ENCODE peak calls at places on chromosomes 1 and 21, in six cellular contexts. One of them, this sample, is unnamed. For H3K4me1, the result is how much of the 10 kb centered on the place peaks cover.

GRCh38 chr1:214401666-214402065 is 120.7 kb downstream of the SMYD2 start:
- DNase-seq in iPS DF 6.9: no peak
- DNase-seq in lung: no peak
- DNase-seq in body of pancreas: no peak
- DNase-seq in heart right ventricle: no peak
- DNase-seq in left lung: no peak
- DNase-seq in this sample: no peak

GRCh38 chr1:114154146-114154962 is 685 bp upstream of the SYT6 start:
- DNase-seq in iPS DF 6.9: no peak
- DNase-seq in lung: no peak
- DNase-seq in body of pancreas: no peak
- DNase-seq in left lung: no peak
- DNase-seq in heart right ventricle: no peak
- DNase-seq in this sample: peak

GRCh38 chr1:160680399-160680798 is 31.2 kb downstream of the CD48 start:
- DNase-seq in iPS DF 6.9: no peak
- DNase-seq in left lung: no peak
- DNase-seq in body of pancreas: no peak
- DNase-seq in heart right ventricle: no peak
- DNase-seq in lung: no peak
- DNase-seq in this sample: no peak

GRCh38 chr1:12368646-12369045 is 138.8 kb downstream of the VPS13D start:
- DNase-seq in left lung: no peak
- DNase-seq in heart right ventricle: no peak
- DNase-seq in body of pancreas: no peak
- DNase-seq in iPS DF 6.9: no peak
- DNase-seq in lung: no peak
- DNase-seq in this sample: no peak

GRCh38 chr1:216812966-216813365 is 89.7 kb upstream of the ESRRG start:
- DNase-seq in body of pancreas: no peak
- DNase-seq in lung: no peak
- DNase-seq in heart right ventricle: no peak
- DNase-seq in left lung: no peak
- DNase-seq in iPS DF 6.9: no peak
- DNase-seq in this sample: peak

GRCh38 chr1:234512376-234512965 is 33.5 kb upstream of the TARBP1 start:
- DNase-seq in body of pancreas: no peak
- DNase-seq in lung: no peak
- DNase-seq in iPS DF 6.9: no peak
- DNase-seq in heart right ventricle: no peak
- DNase-seq in left lung: peak
- DNase-seq in this sample: no peak

GRCh38 chr1:37305841-37306240 is 168.5 kb upstream of the ZC3H12A start:
- DNase-seq in iPS DF 6.9: no peak
- DNase-seq in heart right ventricle: no peak
- DNase-seq in lung: no peak
- DNase-seq in left lung: no peak
- DNase-seq in body of pancreas: no peak
- DNase-seq in this sample: no peak

GRCh38 chr1:205568469-205569361 is 63.1 kb downstream of the ELK4 start:
- DNase-seq in body of pancreas: no peak
- DNase-seq in lung: no peak
- DNase-seq in iPS DF 6.9: no peak
- DNase-seq in heart right ventricle: no peak
- DNase-seq in left lung: no peak
- DNase-seq in this sample: no peak

GRCh38 chr1:151988405-151988851 is 5.2 kb downstream of the S100A10 start:
- DNase-seq in left lung: no peak
- DNase-seq in heart right ventricle: no peak
- DNase-seq in iPS DF 6.9: no peak
- DNase-seq in body of pancreas: no peak
- DNase-seq in lung: no peak
- DNase-seq in this sample: no peak

GRCh38 chr1:153679337-153680119 is 1.0 kb downstream of the NPR1 start:
- DNase-seq in heart right ventricle: no peak
- DNase-seq in body of pancreas: no peak
- DNase-seq in iPS DF 6.9: no peak
- DNase-seq in left lung: no peak
- DNase-seq in lung: no peak
- DNase-seq in this sample: peak

GRCh38 chr1:25724201-25724600 is 75.8 kb upstream of the SELENON start:
- DNase-seq in iPS DF 6.9: no peak
- DNase-seq in left lung: peak
- DNase-seq in heart right ventricle: no peak
- DNase-seq in body of pancreas: no peak
- DNase-seq in lung: no peak
- DNase-seq in this sample: no peak

GRCh38 chr1:77227383-77227782 is 8.2 kb upstream of the PIGK start:
- DNase-seq in body of pancreas: no peak
- DNase-seq in iPS DF 6.9: no peak
- DNase-seq in lung: no peak
- DNase-seq in heart right ventricle: no peak
- DNase-seq in left lung: no peak
- DNase-seq in this sample: no peak

GRCh38 chr1:67144696-67145095 is 9.9 kb upstream of the C1orf141 start:
- DNase-seq in lung: no peak
- DNase-seq in left lung: no peak
- DNase-seq in iPS DF 6.9: no peak
- DNase-seq in heart right ventricle: no peak
- DNase-seq in body of pancreas: no peak
- DNase-seq in this sample: no peak

GRCh38 chr21:28872218-28872617 is 120.5 kb downstream of the LTN1 start:
- DNase-seq in heart right ventricle: no peak
- DNase-seq in body of pancreas: no peak
- DNase-seq in left lung: no peak
- DNase-seq in lung: no peak
- DNase-seq in iPS DF 6.9: no peak
- DNase-seq in this sample: no peak

GRCh38 chr1:48007044-48007443 is 9.9 kb upstream of the TRABD2B start:
- DNase-seq in lung: no peak
- DNase-seq in iPS DF 6.9: no peak
- DNase-seq in left lung: no peak
- DNase-seq in body of pancreas: no peak
- DNase-seq in heart right ventricle: no peak
- DNase-seq in this sample: peak

GRCh38 chr1:2493691-2494322 is 17.7 kb downstream of the PLCH2 start:
- DNase-seq in body of pancreas: no peak
- DNase-seq in heart right ventricle: no peak
- DNase-seq in iPS DF 6.9: no peak
- DNase-seq in lung: no peak
- DNase-seq in left lung: no peak
- DNase-seq in this sample: no peak

GRCh38 chr1:210367561-210367960 is 38.9 kb downstream of the HHAT start:
- DNase-seq in body of pancreas: no peak
- DNase-seq in heart right ventricle: no peak
- DNase-seq in iPS DF 6.9: no peak
- DNase-seq in left lung: no peak
- DNase-seq in lung: no peak
- DNase-seq in this sample: no peak

GRCh38 chr1:215132156-215132555 is 49.6 kb downstream of the KCNK2 start:
- DNase-seq in body of pancreas: no peak
- DNase-seq in lung: no peak
- DNase-seq in left lung: no peak
- DNase-seq in heart right ventricle: no peak
- DNase-seq in iPS DF 6.9: no peak
- DNase-seq in this sample: no peak

GRCh38 chr1:2455757-2456156 is 20.3 kb upstream of the PLCH2 start:
- DNase-seq in heart right ventricle: no peak
- DNase-seq in body of pancreas: no peak
- DNase-seq in left lung: no peak
- DNase-seq in lung: no peak
- DNase-seq in iPS DF 6.9: no peak
- DNase-seq in this sample: no peak

GRCh38 chr21:38343691-38344090 is 86.9 kb downstream of the KCNJ15 start:
- DNase-seq in heart right ventricle: no peak
- DNase-seq in iPS DF 6.9: no peak
- DNase-seq in lung: peak
- DNase-seq in left lung: peak
- DNase-seq in body of pancreas: peak
- DNase-seq in this sample: no peak

GRCh38 chr1:64867266-64867665 is 99.1 kb downstream of the JAK1 start:
- DNase-seq in heart right ventricle: no peak
- DNase-seq in body of pancreas: no peak
- DNase-seq in lung: no peak
- DNase-seq in left lung: no peak
- DNase-seq in iPS DF 6.9: no peak
- DNase-seq in this sample: no peak

GRCh38 chr1:29083318-29084195 is 40.1 kb downstream of the TMEM200B start:
- DNase-seq in heart right ventricle: no peak
- DNase-seq in lung: no peak
- DNase-seq in left lung: no peak
- DNase-seq in iPS DF 6.9: no peak
- DNase-seq in body of pancreas: no peak
- DNase-seq in this sample: peak

GRCh38 chr1:84884671-84885389 is 8.2 kb downstream of the LPAR3 start:
- DNase-seq in lung: no peak
- DNase-seq in left lung: no peak
- DNase-seq in iPS DF 6.9: no peak
- DNase-seq in heart right ventricle: no peak
- DNase-seq in body of pancreas: no peak
- DNase-seq in this sample: no peak

GRCh38 chr1:54001620-54002019 is 16.4 kb downstream of the LDLRAD1 start:
- DNase-seq in iPS DF 6.9: no peak
- DNase-seq in lung: no peak
- DNase-seq in heart right ventricle: no peak
- DNase-seq in left lung: no peak
- DNase-seq in body of pancreas: no peak
- DNase-seq in this sample: no peak

GRCh38 chr1:179251675-179252074 is 22.2 kb upstream of the ABL2 start:
- DNase-seq in body of pancreas: peak
- DNase-seq in left lung: no peak
- DNase-seq in lung: no peak
- DNase-seq in iPS DF 6.9: no peak
- DNase-seq in heart right ventricle: no peak
- DNase-seq in this sample: no peak

GRCh38 chr1:66266756-66267155 is 267.2 kb upstream of the SGIP1 start:
- DNase-seq in body of pancreas: no peak
- DNase-seq in left lung: no peak
- DNase-seq in heart right ventricle: no peak
- DNase-seq in lung: no peak
- DNase-seq in iPS DF 6.9: no peak
- DNase-seq in this sample: no peak

GRCh38 chr1:63330331-63330916 is 8.1 kb downstream of the FOXD3 start:
- DNase-seq in body of pancreas: no peak
- DNase-seq in iPS DF 6.9: no peak
- DNase-seq in lung: no peak
- DNase-seq in heart right ventricle: no peak
- DNase-seq in left lung: no peak
- DNase-seq in this sample: no peak

GRCh38 chr1:177969825-177970371 is at the start of gene SEC16B:
- DNase-seq in iPS DF 6.9: no peak
- DNase-seq in body of pancreas: peak
- DNase-seq in lung: no peak
- DNase-seq in left lung: no peak
- DNase-seq in heart right ventricle: no peak
- DNase-seq in this sample: no peak

GRCh38 chr1:207807395-207808321 is 55.8 kb downstream of the CD46 start:
- DNase-seq in body of pancreas: peak
- DNase-seq in heart right ventricle: no peak
- DNase-seq in lung: peak
- DNase-seq in iPS DF 6.9: no peak
- DNase-seq in left lung: no peak
- DNase-seq in this sample: no peak

GRCh38 chr1:206658264-206658980 is 23.1 kb downstream of the DYRK3 start:
- DNase-seq in heart right ventricle: no peak
- DNase-seq in iPS DF 6.9: no peak
- DNase-seq in lung: no peak
- DNase-seq in left lung: no peak
- DNase-seq in body of pancreas: no peak
- DNase-seq in this sample: peak

GRCh38 chr1:236854602-236854978 is 59.5 kb downstream of the MTR start:
- DNase-seq in left lung: no peak
- DNase-seq in body of pancreas: no peak
- DNase-seq in heart right ventricle: no peak
- DNase-seq in iPS DF 6.9: no peak
- DNase-seq in lung: no peak
- DNase-seq in this sample: no peak

GRCh38 chr1:247371801-247372259 is 40.2 kb upstream of the ZNF496 start:
- DNase-seq in body of pancreas: no peak
- DNase-seq in left lung: no peak
- DNase-seq in iPS DF 6.9: no peak
- DNase-seq in heart right ventricle: no peak
- DNase-seq in lung: no peak
- DNase-seq in this sample: no peak

GRCh38 chr1:229342305-229342901 is 444 bp downstream of the CCSAP start:
- DNase-seq in heart right ventricle: peak
- DNase-seq in lung: peak
- DNase-seq in iPS DF 6.9: no peak
- DNase-seq in left lung: peak
- DNase-seq in body of pancreas: peak
- DNase-seq in this sample: peak

GRCh38 chr1:19254416-19254815 is 2.8 kb downstream of the MRTO4 start:
- DNase-seq in iPS DF 6.9: no peak
- DNase-seq in left lung: no peak
- DNase-seq in heart right ventricle: no peak
- DNase-seq in body of pancreas: no peak
- DNase-seq in lung: no peak
- DNase-seq in this sample: no peak
- H3K4me3 ChIP-seq in iPS DF 6.9: no peak
- H3K4me3 ChIP-seq in left lung: no peak
- H3K4me3 ChIP-seq in heart right ventricle: no peak
- H3K4me3 ChIP-seq in body of pancreas: no peak
- H3K4me3 ChIP-seq in lung: no peak
- H3K4me3 ChIP-seq in this sample: no peak

GRCh38 chr1:118987431-118988185 is 535 bp downstream of the TBX15 start:
- DNase-seq in body of pancreas: no peak
- DNase-seq in left lung: no peak
- DNase-seq in lung: no peak
- DNase-seq in iPS DF 6.9: no peak
- DNase-seq in heart right ventricle: no peak
- DNase-seq in this sample: no peak
- H3K4me1 ChIP-seq in body of pancreas: under half
- H3K4me1 ChIP-seq in left lung: under half
- H3K4me1 ChIP-seq in lung: under half
- H3K4me1 ChIP-seq in iPS DF 6.9: under half
- H3K4me1 ChIP-seq in heart right ventricle: under half
- H3K4me1 ChIP-seq in this sample: under half

GRCh38 chr1:154726903-154727302 is 118.9 kb upstream of the ADAR start:
- DNase-seq in heart right ventricle: no peak
- DNase-seq in left lung: no peak
- DNase-seq in body of pancreas: no peak
- DNase-seq in lung: no peak
- DNase-seq in iPS DF 6.9: no peak
- DNase-seq in this sample: no peak
- H3K4me3 ChIP-seq in heart right ventricle: no peak
- H3K4me3 ChIP-seq in left lung: no peak
- H3K4me3 ChIP-seq in body of pancreas: no peak
- H3K4me3 ChIP-seq in lung: no peak
- H3K4me3 ChIP-seq in iPS DF 6.9: no peak
- H3K4me3 ChIP-seq in this sample: no peak

DNA sequence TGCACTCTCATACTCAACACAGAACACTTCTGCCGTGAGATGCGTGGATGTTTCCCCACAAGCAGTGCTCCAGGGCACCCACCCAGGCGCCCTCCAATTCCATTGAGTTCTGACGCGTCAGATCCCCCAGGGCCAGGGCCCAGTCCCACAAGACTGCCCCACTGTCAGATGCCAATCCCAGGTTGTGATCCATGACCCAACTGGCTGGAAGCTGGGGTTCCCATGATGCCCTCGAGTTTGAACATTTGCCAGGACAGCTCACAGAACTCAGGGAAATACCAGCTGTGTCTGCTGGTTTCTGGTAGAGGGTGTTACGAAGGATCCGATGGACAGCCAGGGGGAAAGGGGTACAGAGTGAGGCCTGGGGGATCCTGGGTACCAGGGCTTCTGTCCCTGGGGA is 58.4 kb downstream of the AGPAT3 start:
- DNase-seq in iPS DF 6.9: no peak
- DNase-seq in body of pancreas: peak
- DNase-seq in heart right ventricle: peak
- DNase-seq in lung: no peak
- DNase-seq in left lung: no peak
- DNase-seq in this sample: peak
- H3K4me1 ChIP-seq in iPS DF 6.9: under half
- H3K4me1 ChIP-seq in body of pancreas: under half
- H3K4me1 ChIP-seq in heart right ventricle: half or more
- H3K4me1 ChIP-seq in lung: under half
- H3K4me1 ChIP-seq in left lung: under half
- H3K4me1 ChIP-seq in this sample: under half

This sample was measured in BE2C.